ENCODE peak calls at places on chromosomes 2 and 18, in ten cellular contexts. One of them, this sample, is unnamed.

GRCh38 chr2:37827455-37827854 is 97.6 kb upstream of the RMDN2 start:
- DNase-seq in ovary: no peak
- DNase-seq in right lobe of liver: no peak
- DNase-seq in PC-9: no peak
- DNase-seq in Panc1: no peak
- DNase-seq in tibial nerve: no peak
- DNase-seq in heart right ventricle: no peak
- DNase-seq in heart left ventricle: no peak
- DNase-seq in fibroblast of lung: no peak
- DNase-seq in MM.1S: no peak
- DNase-seq in this sample: no peak

GRCh38 chr2:54704688-54705605 is 18.5 kb upstream of the EML6 start:
- DNase-seq in right lobe of liver: no peak
- DNase-seq in heart right ventricle: no peak
- DNase-seq in PC-9: no peak
- DNase-seq in ovary: no peak
- DNase-seq in tibial nerve: no peak
- DNase-seq in Panc1: no peak
- DNase-seq in MM.1S: peak; percentile 64
- DNase-seq in fibroblast of lung: peak; percentile 83
- DNase-seq in heart left ventricle: no peak
- DNase-seq in this sample: peak; percentile 26

GRCh38 chr2:192775461-192776262 is 580.9 kb upstream of the TMEFF2 start:
- DNase-seq in heart left ventricle: no peak
- DNase-seq in Panc1: no peak
- DNase-seq in tibial nerve: no peak
- DNase-seq in PC-9: no peak
- DNase-seq in right lobe of liver: no peak
- DNase-seq in ovary: no peak
- DNase-seq in fibroblast of lung: no peak
- DNase-seq in heart right ventricle: no peak
- DNase-seq in MM.1S: no peak
- DNase-seq in this sample: no peak

GRCh38 chr2:79788952-79789612 is 276.2 kb downstream of the CTNNA2 start:
- DNase-seq in heart left ventricle: no peak
- DNase-seq in right lobe of liver: no peak
- DNase-seq in MM.1S: no peak
- DNase-seq in ovary: no peak
- DNase-seq in Panc1: no peak
- DNase-seq in tibial nerve: no peak
- DNase-seq in fibroblast of lung: no peak
- DNase-seq in heart right ventricle: no peak
- DNase-seq in PC-9: no peak
- DNase-seq in this sample: no peak

GRCh38 chr2:156457523-156458228 is 21.5 kb downstream of the GPD2 start:
- DNase-seq in ovary: no peak
- DNase-seq in heart left ventricle: no peak
- DNase-seq in fibroblast of lung: no peak
- DNase-seq in Panc1: no peak
- DNase-seq in PC-9: no peak
- DNase-seq in right lobe of liver: no peak
- DNase-seq in MM.1S: no peak
- DNase-seq in tibial nerve: no peak
- DNase-seq in heart right ventricle: no peak
- DNase-seq in this sample: no peak

GRCh38 chr2:112658301-112658700 is 12.6 kb downstream of the SLC20A1 start:
- DNase-seq in tibial nerve: no peak
- DNase-seq in heart left ventricle: no peak
- DNase-seq in right lobe of liver: no peak
- DNase-seq in Panc1: no peak
- DNase-seq in PC-9: no peak
- DNase-seq in heart right ventricle: no peak
- DNase-seq in ovary: no peak
- DNase-seq in MM.1S: no peak
- DNase-seq in fibroblast of lung: no peak
- DNase-seq in this sample: no peak

GRCh38 chr2:159476329-159476728 is 140.0 kb downstream of the BAZ2B start:
- DNase-seq in heart right ventricle: no peak
- DNase-seq in heart left ventricle: no peak
- DNase-seq in ovary: no peak
- DNase-seq in right lobe of liver: no peak
- DNase-seq in PC-9: no peak
- DNase-seq in MM.1S: no peak
- DNase-seq in Panc1: no peak
- DNase-seq in fibroblast of lung: no peak
- DNase-seq in tibial nerve: no peak
- DNase-seq in this sample: no peak

GRCh38 chr2:42252464-42252863 is 83.3 kb downstream of the EML4 start:
- DNase-seq in Panc1: no peak
- DNase-seq in right lobe of liver: no peak
- DNase-seq in fibroblast of lung: no peak
- DNase-seq in MM.1S: no peak
- DNase-seq in tibial nerve: no peak
- DNase-seq in PC-9: no peak
- DNase-seq in heart left ventricle: no peak
- DNase-seq in ovary: no peak
- DNase-seq in heart right ventricle: no peak
- DNase-seq in this sample: no peak

GRCh38 chr2:100494712-100495111 is 24.4 kb downstream of the NMS start:
- DNase-seq in heart left ventricle: no peak
- DNase-seq in fibroblast of lung: no peak
- DNase-seq in heart right ventricle: no peak
- DNase-seq in PC-9: no peak
- DNase-seq in MM.1S: no peak
- DNase-seq in tibial nerve: no peak
- DNase-seq in ovary: no peak
- DNase-seq in Panc1: no peak
- DNase-seq in right lobe of liver: no peak
- DNase-seq in this sample: no peak

GRCh38 chr2:64837925-64838641 is 151.1 kb upstream of the SLC1A4 start:
- DNase-seq in heart right ventricle: peak; percentile 27
- DNase-seq in heart left ventricle: no peak
- DNase-seq in right lobe of liver: no peak
- DNase-seq in Panc1: no peak
- DNase-seq in MM.1S: no peak
- DNase-seq in tibial nerve: no peak
- DNase-seq in ovary: no peak
- DNase-seq in PC-9: peak; percentile 75
- DNase-seq in fibroblast of lung: no peak
- DNase-seq in this sample: peak; percentile 93

GRCh38 chr18:74806073-74806472 is 208.4 kb downstream of the ZNF407 start:
- DNase-seq in tibial nerve: no peak
- DNase-seq in heart left ventricle: no peak
- DNase-seq in fibroblast of lung: no peak
- DNase-seq in MM.1S: no peak
- DNase-seq in right lobe of liver: no peak
- DNase-seq in ovary: no peak
- DNase-seq in heart right ventricle: no peak
- DNase-seq in PC-9: peak; percentile 38
- DNase-seq in Panc1: no peak
- DNase-seq in this sample: peak; percentile 31
- H3K4me1 ChIP-seq in tibial nerve: no peaks in the 10 kb centered on the region
- H3K4me1 ChIP-seq in heart left ventricle: no peaks in the 10 kb centered on the region
- H3K4me1 ChIP-seq in fibroblast of lung: peaks cover 9% of the 10 kb centered on the region
- H3K4me1 ChIP-seq in MM.1S: peaks cover 38% of the 10 kb centered on the region
- H3K4me1 ChIP-seq in right lobe of liver: no peaks in the 10 kb centered on the region
- H3K4me1 ChIP-seq in ovary: no peaks in the 10 kb centered on the region
- H3K4me1 ChIP-seq in heart right ventricle: peaks cover 6% of the 10 kb centered on the region
- H3K4me1 ChIP-seq in PC-9: peaks cover 22% of the 10 kb centered on the region
- H3K4me1 ChIP-seq in Panc1: peaks cover 9% of the 10 kb centered on the region
- H3K4me1 ChIP-seq in this sample: peaks cover 22% of the 10 kb centered on the region

DNA sequence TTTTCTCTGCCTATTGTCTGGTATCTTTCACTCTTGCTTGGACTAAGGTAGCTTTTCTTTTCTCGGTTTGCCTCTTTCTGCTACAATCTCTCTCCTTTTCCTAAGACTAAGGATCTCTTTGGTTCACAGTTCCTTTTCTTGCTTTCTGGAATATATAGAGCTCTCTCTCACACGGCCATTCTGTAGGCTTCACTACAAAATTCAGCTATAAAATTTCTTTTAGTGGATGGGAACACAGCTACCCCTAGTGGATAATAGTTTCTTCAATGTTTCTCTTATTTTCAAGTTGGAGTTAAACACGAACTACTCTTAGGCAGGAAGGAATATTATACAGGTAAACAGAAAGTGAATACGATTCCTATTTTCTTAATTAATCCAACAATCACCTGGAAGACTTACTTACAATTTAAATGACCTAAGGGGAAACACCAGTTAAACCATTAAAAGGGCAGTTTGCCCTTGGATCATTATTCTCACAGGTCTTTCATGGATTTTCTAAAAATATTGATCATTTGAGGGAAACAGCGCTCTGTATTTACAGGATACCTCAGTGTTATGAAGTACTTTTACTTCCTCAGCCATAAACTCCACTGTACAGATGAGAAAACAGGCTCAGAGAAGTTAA is 140.5 kb downstream of the LRP2 start:
- DNase-seq in MM.1S: peak; percentile 30
- DNase-seq in fibroblast of lung: peak; percentile 5
- DNase-seq in Panc1: no peak
- DNase-seq in heart right ventricle: no peak
- DNase-seq in tibial nerve: no peak
- DNase-seq in PC-9: no peak
- DNase-seq in heart left ventricle: no peak
- DNase-seq in ovary: no peak
- DNase-seq in right lobe of liver: no peak
- DNase-seq in this sample: peak; percentile 4
- TF ChIP-seq CTCF in MM.1S: peak; percentile 58
- TF ChIP-seq CTCF in fibroblast of lung: peak; percentile 22
- TF ChIP-seq CTCF in Panc1: peak; percentile 64
- TF ChIP-seq CTCF in heart right ventricle: no peak
- TF ChIP-seq CTCF in tibial nerve: peak; percentile 21
- TF ChIP-seq CTCF in PC-9: peak; percentile 63
- TF ChIP-seq CTCF in heart left ventricle: peak; percentile 32
- TF ChIP-seq CTCF in ovary: no peak
- TF ChIP-seq CTCF in right lobe of liver: peak; percentile 42
- TF ChIP-seq CTCF in this sample: peak; percentile 68

GRCh38 chr2:197673606-197674005 is 1.8 kb downstream of the RFTN2 start:
- DNase-seq in heart left ventricle: no peak
- DNase-seq in right lobe of liver: no peak
- DNase-seq in ovary: no peak
- DNase-seq in tibial nerve: no peak
- DNase-seq in PC-9: no peak
- DNase-seq in Panc1: no peak
- DNase-seq in MM.1S: no peak
- DNase-seq in heart right ventricle: no peak
- DNase-seq in fibroblast of lung: no peak
- DNase-seq in this sample: no peak

GRCh38 chr2:197675711-197676188 is 363 bp upstream of the RFTN2 start:
- DNase-seq in tibial nerve: no peak
- DNase-seq in PC-9: no peak
- DNase-seq in MM.1S: no peak
- DNase-seq in heart left ventricle: no peak
- DNase-seq in fibroblast of lung: peak; percentile 88
- DNase-seq in ovary: no peak
- DNase-seq in heart right ventricle: no peak
- DNase-seq in right lobe of liver: no peak
- DNase-seq in Panc1: no peak
- DNase-seq in this sample: no peak

GRCh38 chr2:197674060-197674459 is 1.3 kb downstream of the RFTN2 start:
- DNase-seq in right lobe of liver: no peak
- DNase-seq in MM.1S: no peak
- DNase-seq in ovary: no peak
- DNase-seq in fibroblast of lung: peak; percentile 29
- DNase-seq in tibial nerve: no peak
- DNase-seq in heart right ventricle: no peak
- DNase-seq in heart left ventricle: no peak
- DNase-seq in Panc1: no peak
- DNase-seq in PC-9: no peak
- DNase-seq in this sample: no peak

GRCh38 chr2:197675246-197675645 is at the start of gene RFTN2:
- DNase-seq in heart right ventricle: no peak
- DNase-seq in Panc1: no peak
- DNase-seq in ovary: no peak
- DNase-seq in MM.1S: no peak
- DNase-seq in tibial nerve: no peak
- DNase-seq in fibroblast of lung: peak; percentile 52
- DNase-seq in heart left ventricle: no peak
- DNase-seq in right lobe of liver: no peak
- DNase-seq in PC-9: no peak
- DNase-seq in this sample: no peak

GRCh38 chr2:197674546-197674945 is 841 bp downstream of the RFTN2 start:
- DNase-seq in fibroblast of lung: peak; percentile 67
- DNase-seq in heart left ventricle: no peak
- DNase-seq in right lobe of liver: no peak
- DNase-seq in heart right ventricle: no peak
- DNase-seq in PC-9: no peak
- DNase-seq in MM.1S: no peak
- DNase-seq in ovary: no peak
- DNase-seq in tibial nerve: no peak
- DNase-seq in Panc1: no peak
- DNase-seq in this sample: no peak
- H3K27ac ChIP-seq in fibroblast of lung: no peak overlapping the region
- H3K27ac ChIP-seq in heart left ventricle: peak overlapping the region; percentile 45
- H3K27ac ChIP-seq in right lobe of liver: peak overlapping the region; percentile 53
- H3K27ac ChIP-seq in heart right ventricle: peak overlapping the region; percentile 70
- H3K27ac ChIP-seq in PC-9: no peak overlapping the region
- H3K27ac ChIP-seq in MM.1S: no peak overlapping the region
- H3K27ac ChIP-seq in ovary: peak overlapping the region; percentile 52
- H3K27ac ChIP-seq in tibial nerve: peak overlapping the region; percentile 94
- H3K27ac ChIP-seq in Panc1: no peak overlapping the region
- H3K27ac ChIP-seq in this sample: no peak overlapping the region

DNA sequence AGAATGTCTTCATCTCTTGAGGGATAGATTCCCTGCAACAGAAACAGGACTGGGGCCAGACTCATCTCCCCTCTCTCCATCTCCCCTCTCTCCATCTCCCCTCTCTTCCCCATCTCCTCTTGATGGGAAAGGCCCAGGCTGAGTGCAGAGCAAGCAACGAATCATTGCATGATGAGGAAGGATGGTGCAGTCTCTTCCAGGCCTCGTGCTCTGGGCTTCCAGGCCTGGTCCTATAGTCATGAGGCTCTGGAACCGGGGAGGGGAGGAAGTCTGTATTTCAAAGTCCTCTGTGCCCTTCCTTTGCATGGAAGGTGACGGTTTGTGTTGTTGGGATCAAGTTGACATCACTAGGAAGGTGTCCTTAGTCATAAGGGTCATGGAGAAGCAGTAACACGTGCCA is 115.6 kb upstream of the NEDD4L start:
- DNase-seq in tibial nerve: no peak
- DNase-seq in Panc1: no peak
- DNase-seq in heart right ventricle: no peak
- DNase-seq in right lobe of liver: no peak
- DNase-seq in heart left ventricle: no peak
- DNase-seq in ovary: no peak
- DNase-seq in PC-9: no peak
- DNase-seq in MM.1S: no peak
- DNase-seq in fibroblast of lung: no peak
- DNase-seq in this sample: no peak
- H3K4me1 ChIP-seq in tibial nerve: no peaks in the 10 kb centered on the region
- H3K4me1 ChIP-seq in Panc1: no peaks in the 10 kb centered on the region
- H3K4me1 ChIP-seq in heart right ventricle: peaks cover 6% of the 10 kb centered on the region
- H3K4me1 ChIP-seq in right lobe of liver: no peaks in the 10 kb centered on the region
- H3K4me1 ChIP-seq in heart left ventricle: no peaks in the 10 kb centered on the region
- H3K4me1 ChIP-seq in ovary: no peaks in the 10 kb centered on the region
- H3K4me1 ChIP-seq in PC-9: peaks cover 10% of the 10 kb centered on the region
- H3K4me1 ChIP-seq in MM.1S: peaks cover 30% of the 10 kb centered on the region
- H3K4me1 ChIP-seq in fibroblast of lung: peaks cover 8% of the 10 kb centered on the region
- H3K4me1 ChIP-seq in this sample: peaks cover 17% of the 10 kb centered on the region